ENCODE peak calls at places on chromosomes 16 and 17, in four cellular contexts. X is transverse colon, Z is SJCRH30, I is endodermal cell. K is an unnamed sample.

GRCh38 chr16:19858006-19858653 is 26.5 kb downstream of the GPRC5B start:
- DNase-seq in X (no peak), Z (no peak), I (no peak), K (no peak)

GRCh38 chr17:39605492-39606433 is 2.0 kb downstream of the NEUROD2 start:
- DNase-seq in X (no peak), Z (no peak), I (peak; percentile 88), K (no peak)

GRCh38 chr17:56262854-56263253 is 109.6 kb downstream of the ANKFN1 start:
- DNase-seq in X (no peak), Z (no peak), I (no peak), K (no peak)

GRCh38 chr17:67280279-67280678 is 35.3 kb upstream of the HELZ start:
- DNase-seq in X (no peak), Z (peak; percentile 93), I (no peak), K (no peak)

GRCh38 chr17:4808378-4808767 is 1.4 kb downstream of the PLD2 start:
- DNase-seq in X (peak; percentile 29), Z (no peak), I (no peak), K (peak; percentile 79)

GRCh38 chr16:51542856-51543510 is 391.9 kb upstream of the SALL1 start:
- DNase-seq in X (no peak), Z (no peak), I (no peak), K (no peak)

GRCh38 chr16:2782583-2783351 is 4.6 kb downstream of the PRSS33 start:
- DNase-seq in X (peak; percentile 4), Z (no peak), I (peak; percentile 66), K (peak; percentile 52)

GRCh38 chr17:67637901-67638641 is 79.7 kb upstream of the NOL11 start:
- DNase-seq in X (peak; percentile 47), Z (no peak), I (no peak), K (peak; percentile 67)

GRCh38 chr16:26645629-26646028 is 421.1 kb upstream of the C16orf82 start:
- DNase-seq in X (no peak), Z (peak; percentile 13), I (peak; percentile 89), K (no peak)

DNA sequence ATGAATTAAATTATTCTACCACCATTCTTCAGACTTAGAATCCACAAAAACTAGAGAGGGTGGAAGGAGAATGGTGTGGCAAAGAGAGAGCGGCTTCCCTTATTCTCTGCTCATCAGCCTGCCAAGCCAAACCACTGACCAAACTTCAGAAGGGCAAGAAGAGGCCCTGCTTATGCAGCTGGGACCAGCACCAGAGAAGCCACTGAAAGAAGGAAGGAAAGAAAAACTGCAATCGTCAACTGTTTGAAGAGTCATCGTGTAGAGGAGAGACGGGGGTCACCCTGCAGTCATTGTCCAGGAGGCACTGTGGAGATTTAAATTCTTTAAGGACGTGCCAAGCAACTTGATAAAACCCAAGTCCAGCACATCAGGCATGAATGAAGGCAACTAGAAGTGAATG is 15.6 kb downstream of the PMP22 start:
- DNase-seq in X (no peak), Z (no peak), I (peak; percentile 31), K (no peak)
- H3K4me1 ChIP-seq in X (peaks cover 3% of the 10 kb centered on the region), Z (no peaks in the 10 kb centered on the region), I (peaks cover 3% of the 10 kb centered on the region), K (no peaks in the 10 kb centered on the region)

DNA sequence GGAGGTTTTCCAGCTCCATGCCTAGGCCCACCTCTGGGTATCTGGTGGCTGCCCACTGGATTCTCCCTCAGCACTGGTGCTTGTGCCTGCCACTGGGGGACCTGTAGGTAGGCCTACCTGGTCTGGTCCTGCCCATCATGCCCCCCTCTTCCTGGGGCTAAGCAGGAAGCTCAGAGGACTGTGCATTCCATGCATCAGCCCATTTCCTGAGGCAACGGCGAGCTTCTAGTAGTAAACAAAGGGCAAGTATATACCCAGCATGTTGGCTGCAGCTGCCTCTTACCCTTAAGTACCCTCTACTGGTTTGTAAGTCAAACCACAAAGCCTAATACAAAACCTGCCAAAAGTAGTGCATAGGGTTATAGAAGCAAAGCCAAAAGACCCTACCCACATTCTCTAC is 37.5 kb downstream of the SDR42E1 start:
- DNase-seq in X (no peak), Z (no peak), I (peak; percentile 68), K (no peak)
- H3K9me3 ChIP-seq in X (peaks cover 14% of the 10 kb centered on the region), Z (no peaks in the 10 kb centered on the region), I (peaks cover 56% of the 10 kb centered on the region), K (no peaks in the 10 kb centered on the region)

DNA sequence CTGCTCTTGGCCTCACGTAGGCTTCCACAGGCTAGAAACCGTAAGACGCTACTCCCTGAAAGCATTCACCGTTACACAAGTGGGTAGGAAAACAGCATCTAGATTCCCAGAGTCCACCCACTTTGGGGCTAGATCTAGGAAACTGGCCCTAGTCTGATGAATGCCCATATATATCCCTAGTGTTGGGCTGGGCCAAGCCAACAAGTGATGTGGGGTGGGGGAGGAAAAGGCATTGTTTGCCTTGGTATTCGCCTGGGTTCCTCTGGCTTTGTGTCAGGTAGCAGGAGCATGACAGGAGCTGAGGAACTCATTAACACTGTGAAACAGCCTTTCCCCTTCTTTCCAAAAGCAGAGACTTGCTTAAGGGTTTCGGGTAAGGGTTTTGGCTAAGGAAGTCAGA is 112.4 kb downstream of the SMG6 start:
- DNase-seq in X (no peak), Z (no peak), I (no peak), K (no peak)
- H3K4me1 ChIP-seq in X (peaks cover 23% of the 10 kb centered on the region), Z (peaks cover 9% of the 10 kb centered on the region), I (peaks cover 20% of the 10 kb centered on the region), K (peaks cover 6% of the 10 kb centered on the region)

DNA sequence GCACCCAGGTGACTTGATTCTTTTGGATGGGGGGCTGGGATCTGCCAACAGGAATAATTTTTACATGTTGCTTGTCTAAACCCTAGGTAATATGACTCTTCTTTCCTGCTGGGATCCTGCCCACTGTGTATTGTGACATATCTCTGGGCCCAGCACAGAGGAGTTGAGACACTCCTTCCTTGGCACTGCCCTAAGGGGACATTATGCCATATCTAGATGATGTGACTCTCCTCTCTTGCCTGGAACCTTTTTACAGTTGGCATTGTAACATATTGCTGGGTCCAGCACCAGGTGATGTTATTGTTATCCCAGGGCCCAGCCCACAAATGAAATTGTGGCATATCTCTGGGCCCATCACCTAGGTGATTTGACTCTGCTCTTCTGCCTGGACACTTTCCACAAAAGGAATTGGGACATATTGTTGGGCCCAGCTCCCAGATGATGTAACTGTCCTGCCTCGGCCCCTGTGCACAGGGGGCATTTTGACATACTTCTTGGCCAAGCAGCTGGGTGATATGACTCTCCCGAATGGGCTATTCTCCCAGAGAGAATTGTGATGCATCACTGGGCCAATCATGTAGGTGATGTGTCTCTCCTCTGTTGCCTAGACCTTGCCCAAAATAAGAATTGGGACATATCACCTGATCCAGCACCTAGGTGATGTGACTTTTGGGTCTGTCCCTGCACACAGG is 1837.7 kb downstream of the TP53TG3F start:
- DNase-seq in X (no peak), Z (no peak), I (no peak), K (no peak)
- H3K9me3 ChIP-seq in X (peaks cover 5% of the 10 kb centered on the region), Z (no peaks in the 10 kb centered on the region), I (peaks cover 84% of the 10 kb centered on the region), K (no peaks in the 10 kb centered on the region)

GRCh38 chr17:82531431-82531881 is 11.9 kb downstream of the FOXK2 start:
- DNase-seq in X (no peak), Z (no peak), I (no peak), K (no peak)
- H3K4me1 ChIP-seq in X (peaks cover 45% of the 10 kb centered on the region), Z (no peaks in the 10 kb centered on the region), I (peaks cover 11% of the 10 kb centered on the region), K (peaks cover 20% of the 10 kb centered on the region)

DNA sequence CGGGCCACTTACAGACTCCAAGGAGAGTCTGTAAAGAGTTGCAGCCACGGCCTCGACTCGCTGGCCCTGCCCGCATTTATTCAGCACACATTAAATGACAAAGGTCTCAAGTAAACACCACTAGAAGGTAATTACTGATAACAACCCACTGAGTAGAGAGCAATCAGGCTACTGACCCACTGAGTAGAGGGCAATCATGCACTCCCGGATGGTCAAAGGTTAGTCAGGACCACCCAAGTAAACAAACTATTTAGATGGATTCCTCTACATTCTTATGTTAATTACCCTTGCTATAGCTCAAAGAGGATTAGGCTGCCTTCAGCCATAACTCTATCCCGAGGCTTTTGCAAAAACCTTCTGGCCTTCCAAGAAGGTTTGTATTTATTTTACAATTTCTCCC is 30.7 kb upstream of the ZNF267 start:
- DNase-seq in X (no peak), Z (no peak), I (no peak), K (no peak)
- H3K9me3 ChIP-seq in X (peaks cover 9% of the 10 kb centered on the region), Z (no peaks in the 10 kb centered on the region), I (peaks cover 84% of the 10 kb centered on the region), K (no peaks in the 10 kb centered on the region)

GRCh38 chr16:86483-86952 is 8.5 kb downstream of the MPG start:
- DNase-seq in X (no peak), Z (peak; percentile 86), I (no peak), K (no peak)

GRCh38 chr16:83781-84615 is 6.0 kb downstream of the MPG start:
- DNase-seq in X (no peak), Z (peak; percentile 57), I (peak; percentile 65), K (no peak)

GRCh38 chr16:85453-85782 is 7.4 kb downstream of the MPG start:
- DNase-seq in X (no peak), Z (no peak), I (no peak), K (peak; percentile 59)

GRCh38 chr16:84718-85452 is 6.9 kb downstream of the MPG start:
- DNase-seq in X (peak; percentile 34), Z (peak; percentile 93), I (no peak), K (peak; percentile 56)

DNA sequence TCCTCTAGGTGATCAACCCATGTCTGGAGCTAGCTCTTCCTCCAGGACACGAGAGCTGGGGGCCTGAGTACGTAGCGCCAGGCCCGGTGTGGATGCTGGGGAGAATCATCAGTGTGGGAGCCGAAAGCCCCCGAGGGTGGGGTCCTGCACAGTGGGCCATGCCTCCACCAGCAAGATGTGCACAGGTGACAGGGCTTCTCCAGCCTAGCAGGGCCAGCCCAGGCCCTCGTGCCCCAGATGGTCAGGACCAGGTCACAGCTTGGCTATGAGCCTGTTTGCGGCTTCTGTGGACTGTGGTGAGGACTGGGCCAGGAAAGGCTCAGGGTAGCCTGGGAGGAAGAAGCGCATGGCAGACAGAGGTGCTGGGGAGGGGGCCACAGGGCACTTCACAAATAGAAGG is 7.8 kb downstream of the MPG start:
- DNase-seq in X (no peak), Z (no peak), I (no peak), K (no peak)
- H3K4me1 ChIP-seq in X (peaks cover 13% of the 10 kb centered on the region), Z (peaks cover 40% of the 10 kb centered on the region), I (no peaks in the 10 kb centered on the region), K (no peaks in the 10 kb centered on the region)

GRCh38 chr17:33987162-33987561 is 267.9 kb upstream of the CCL2 start:
- DNase-seq in X (peak; percentile 20), Z (peak; percentile 36), I (peak; percentile 25), K (no peak)

GRCh38 chr17:33986088-33986487 is 269.0 kb upstream of the CCL2 start:
- DNase-seq in X (no peak), Z (no peak), I (no peak), K (no peak)

GRCh38 chr17:33983824-33984574 is 271.1 kb upstream of the CCL2 start:
- DNase-seq in X (no peak), Z (no peak), I (peak; percentile 41), K (no peak)

GRCh38 chr17:33989357-33990148 is 265.5 kb upstream of the CCL2 start:
- DNase-seq in X (peak; percentile 70), Z (peak; percentile 99), I (peak; percentile 43), K (no peak)

GRCh38 chr17:33986566-33986965 is 268.5 kb upstream of the CCL2 start:
- DNase-seq in X (no peak), Z (peak; percentile 73), I (peak; percentile 7), K (no peak)
- H3K9me3 ChIP-seq in X (no peaks in the 10 kb centered on the region), Z (peaks cover 2% of the 10 kb centered on the region), I (no peaks in the 10 kb centered on the region), K (no peaks in the 10 kb centered on the region)